ENCODE peak calls at places on chromosome 2, in six cellular contexts. F is psoas muscle, G is kidney tubule cell, O is HL-60, E is endothelial cell of umbilical vein, Q is posterior cingulate gyrus. A is an unnamed sample.

GRCh38 chr2:206379321-206379720 is 64.0 kb upstream of the ADAM23 start:
- DNase-seq in F (no peak), G (no peak), O (no peak), E (no peak), Q (no peak), A (no peak)

GRCh38 chr2:37156857-37157714 is at the start of gene EIF2AK2:
- DNase-seq in F (peak; percentile 89), G (peak; percentile 89), O (peak; percentile 84), E (peak; percentile 87), Q (peak; percentile 70), A (peak; percentile 87)

GRCh38 chr2:55136138-55136541 is 85.9 kb upstream of the RTN4 start:
- DNase-seq in F (no peak), G (no peak), O (no peak), E (no peak), Q (no peak), A (no peak)

GRCh38 chr2:168244318-168244717 is 3.1 kb downstream of the STK39 start:
- DNase-seq in F (no peak), G (peak; percentile 54), O (no peak), E (no peak), Q (no peak), A (peak; percentile 89)

GRCh38 chr2:41127351-41127750 is 675.5 kb upstream of the SLC8A1 start:
- DNase-seq in F (no peak), G (no peak), O (no peak), E (no peak), Q (no peak), A (no peak)

GRCh38 chr2:160367887-160368286 is 125.7 kb downstream of the RBMS1 start:
- DNase-seq in F (no peak), G (peak; percentile 93), O (peak; percentile 71), E (no peak), Q (no peak), A (no peak)

GRCh38 chr2:218904176-218904575 is 23.5 kb downstream of the WNT10A start:
- DNase-seq in F (no peak), G (peak; percentile 57), O (no peak), E (no peak), Q (no peak), A (no peak)

GRCh38 chr2:128557841-128558241 is 239.2 kb upstream of the HS6ST1 start:
- DNase-seq in F (no peak), G (no peak), O (peak; percentile 43), E (no peak), Q (no peak), A (no peak)